ENCODE peak calls at places on chromosomes 12 and 14, in nine cellular contexts. C, O, Y, J, Z, D, R, V and M are unnamed samples. For H3K9me3 and H3K4me1, the result is how much of the 10 kb centered on the place peaks cover.

GRCh38 chr14:70748422-70748821 is 60.9 kb downstream of the MAP3K9 start:
- DNase-seq in Z (no peak), O (no peak), V (no peak), Y (no peak), R (no peak), C (no peak), D (no peak), J (no peak), M (no peak)

GRCh38 chr12:3557791-3558190 is 66.8 kb downstream of the PRMT8 start:
- DNase-seq in Z (no peak), Y (peak), O (no peak), R (no peak), J (no peak), D (no peak), C (no peak), V (no peak), M (no peak)

GRCh38 chr12:2288001-2288400 is 235.2 kb downstream of the CACNA1C start:
- DNase-seq in Y (no peak), O (no peak), V (no peak), D (no peak), R (no peak), Z (no peak), J (no peak), C (no peak), M (no peak)

GRCh38 chr12:78951746-78952532 is 87.4 kb downstream of the SYT1 start:
- DNase-seq in R (no peak), V (peak), C (no peak), O (no peak), Y (no peak), Z (no peak), D (no peak), J (no peak), M (no peak)

GRCh38 chr12:124531906-124532305 is 35.5 kb downstream of the NCOR2 start:
- DNase-seq in C (no peak), D (no peak), O (no peak), Z (no peak), Y (no peak), V (no peak), J (no peak), R (no peak), M (no peak)

GRCh38 chr14:90773705-90774104 is 42.5 kb downstream of the TTC7B start:
- DNase-seq in D (no peak), Y (no peak), R (no peak), C (no peak), V (no peak), Z (no peak), O (no peak), J (no peak), M (no peak)

GRCh38 chr14:60646202-60646886 is 2.9 kb downstream of the SIX1 start:
- DNase-seq in D (no peak), O (no peak), J (no peak), C (no peak), Z (no peak), R (no peak), V (peak), Y (no peak), M (no peak)

GRCh38 chr12:129868566-129868965 is 35.3 kb downstream of the TMEM132D start:
- DNase-seq in J (no peak), Y (no peak), V (no peak), D (no peak), Z (no peak), C (no peak), O (no peak), R (no peak), M (no peak)

DNA sequence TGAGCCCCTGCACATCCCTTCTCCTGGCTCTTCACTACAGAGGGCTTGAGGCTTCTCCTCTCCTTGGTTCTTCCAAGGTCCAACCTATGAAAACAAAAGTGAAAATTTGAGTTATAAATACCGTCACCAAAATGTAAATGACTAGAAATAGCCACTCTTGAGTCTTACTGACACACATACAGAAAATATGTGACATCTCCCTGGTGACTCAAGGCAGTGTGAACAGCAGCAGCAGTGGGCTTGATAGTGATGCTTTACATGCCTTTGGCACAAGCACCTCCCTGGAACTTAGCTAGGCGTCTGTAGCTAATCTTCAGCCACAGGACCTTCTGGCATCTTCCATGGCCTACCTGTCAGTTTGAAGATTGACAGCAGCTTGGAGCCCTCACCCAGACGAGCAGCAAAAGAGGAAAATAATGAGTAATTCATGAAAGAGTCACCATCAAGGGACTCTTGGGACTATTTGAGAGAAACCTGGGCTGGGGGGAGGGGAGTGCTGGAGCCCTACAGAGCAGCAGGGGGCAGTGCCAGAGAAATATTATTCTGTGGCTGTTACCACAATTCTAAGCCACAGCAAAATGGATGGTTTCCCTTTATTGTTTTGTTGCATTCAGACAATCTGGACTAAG is 158.0 kb downstream of the KCNK10 start:
- DNase-seq in V (no peak), O (no peak), D (no peak), Z (no peak), R (no peak), C (no peak), Y (no peak), J (no peak), M (no peak)
- H3K9me3 ChIP-seq in V (under half), O (under half), D (under half), Z (under half), R (under half), C (under half), Y (under half), J (under half), M (under half)

GRCh38 chr14:55101698-55102097 is 27.4 kb upstream of the LGALS3 start:
- DNase-seq in Z (no peak), C (no peak), V (no peak), R (no peak), O (no peak), Y (peak), D (no peak), J (no peak), M (no peak)

GRCh38 chr14:55102141-55102547 is 26.9 kb upstream of the LGALS3 start:
- DNase-seq in R (peak), C (peak), Z (peak), O (peak), Y (peak), J (peak), D (peak), V (peak), M (peak)

GRCh38 chr14:55105991-55106390 is 23.1 kb upstream of the LGALS3 start:
- DNase-seq in R (no peak), V (no peak), J (no peak), C (no peak), Z (no peak), Y (no peak), O (no peak), D (no peak), M (no peak)

GRCh38 chr14:55103005-55103640 is 25.9 kb upstream of the LGALS3 start:
- DNase-seq in Y (peak), Z (peak), D (peak), R (peak), O (peak), J (peak), C (peak), V (peak), M (peak)

GRCh38 chr14:55104051-55104954 is 24.7 kb upstream of the LGALS3 start:
- DNase-seq in J (no peak), V (no peak), Z (no peak), C (no peak), Y (no peak), R (no peak), O (peak), D (no peak), M (no peak)
- H3K4me1 ChIP-seq in J (half or more), V (under half), Z (under half), C (half or more), Y (under half), R (half or more), O (under half), D (under half), M (half or more)

GRCh38 chr12:52082988-52083637 is 3.6 kb downstream of the SMIM41 start:
- DNase-seq in J (peak), O (peak), V (peak), Z (peak), Y (peak), D (peak), R (peak), C (no peak), M (peak)
- H3K27ac ChIP-seq in J (peak), O (no peak), V (no peak), Z (no peak), Y (no peak), D (peak), R (peak), C (no peak), M (peak)

DNA sequence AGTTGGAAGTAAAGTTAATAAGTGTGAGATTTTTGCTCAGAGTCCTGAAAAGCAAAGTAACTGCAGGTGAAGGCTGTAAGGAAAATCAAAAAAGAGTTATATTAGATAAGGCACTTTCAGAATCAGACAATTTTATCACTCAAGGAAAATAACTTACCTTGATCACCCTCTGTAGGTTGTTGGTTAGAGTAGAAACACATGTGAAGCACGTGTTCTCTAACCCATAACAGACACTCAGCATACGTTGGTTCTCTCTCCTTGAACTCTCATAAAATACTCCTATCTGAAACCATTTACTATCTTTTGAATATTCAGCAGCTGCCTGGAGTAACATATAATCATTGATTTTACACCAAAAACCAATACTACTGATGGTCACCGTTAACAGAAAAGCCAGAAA is 335.5 kb downstream of the KCNH5 start:
- DNase-seq in Z (no peak), R (no peak), D (no peak), Y (no peak), V (no peak), J (no peak), C (no peak), O (no peak), M (no peak)
- H3K9me3 ChIP-seq in Z (under half), R (under half), D (under half), Y (under half), V (under half), J (under half), C (under half), O (under half), M (under half)